ENCODE peak calls at places on chromosomes 12 and 14, in ten cellular contexts. One of them, this sample, is unnamed.

GRCh38 chr14:103879570-103880333 is 32.4 kb upstream of the PPP1R13B start:
- DNase-seq in DND-41: no peak
- DNase-seq in body of pancreas: peak; percentile 97
- DNase-seq in T-helper 17 cell: no peak
- DNase-seq in IMR-90: no peak
- DNase-seq in HepG2: peak; percentile 97
- DNase-seq in small intestine: peak; percentile 96
- DNase-seq in psoas muscle: no peak
- DNase-seq in MM.1S: no peak
- DNase-seq in ascending aorta: no peak
- DNase-seq in this sample: peak; percentile 84

GRCh38 chr14:103892247-103892646 is 36.0 kb upstream of the TDRD9 start:
- DNase-seq in DND-41: no peak
- DNase-seq in body of pancreas: no peak
- DNase-seq in T-helper 17 cell: no peak
- DNase-seq in IMR-90: no peak
- DNase-seq in HepG2: no peak
- DNase-seq in small intestine: no peak
- DNase-seq in psoas muscle: no peak
- DNase-seq in MM.1S: no peak
- DNase-seq in ascending aorta: no peak
- DNase-seq in this sample: no peak

GRCh38 chr14:59389936-59390335 is 75.2 kb downstream of the GPR135 start:
- DNase-seq in DND-41: no peak
- DNase-seq in body of pancreas: no peak
- DNase-seq in T-helper 17 cell: no peak
- DNase-seq in IMR-90: peak; percentile 25
- DNase-seq in HepG2: no peak
- DNase-seq in small intestine: no peak
- DNase-seq in psoas muscle: no peak
- DNase-seq in MM.1S: no peak
- DNase-seq in ascending aorta: no peak
- DNase-seq in this sample: no peak

GRCh38 chr12:59834659-59835474 is 239.0 kb downstream of the SLC16A7 start:
- DNase-seq in DND-41: no peak
- DNase-seq in body of pancreas: no peak
- DNase-seq in T-helper 17 cell: no peak
- DNase-seq in IMR-90: peak; percentile 47
- DNase-seq in HepG2: peak; percentile 5
- DNase-seq in small intestine: no peak
- DNase-seq in psoas muscle: no peak
- DNase-seq in MM.1S: no peak
- DNase-seq in ascending aorta: no peak
- DNase-seq in this sample: no peak

GRCh38 chr14:22168092-22168955 is 420.7 kb downstream of the DAD1 start:
- DNase-seq in DND-41: peak; percentile 38
- DNase-seq in body of pancreas: no peak
- DNase-seq in T-helper 17 cell: no peak
- DNase-seq in IMR-90: peak; percentile 63
- DNase-seq in HepG2: peak; percentile 29
- DNase-seq in small intestine: no peak
- DNase-seq in psoas muscle: no peak
- DNase-seq in MM.1S: no peak
- DNase-seq in ascending aorta: no peak
- DNase-seq in this sample: no peak

GRCh38 chr12:113208041-113208934 is 13.0 kb upstream of the TPCN1 start:
- DNase-seq in DND-41: peak; percentile 94
- DNase-seq in body of pancreas: peak; percentile 70
- DNase-seq in T-helper 17 cell: peak; percentile 37
- DNase-seq in IMR-90: peak; percentile 79
- DNase-seq in HepG2: no peak
- DNase-seq in small intestine: peak; percentile 53
- DNase-seq in psoas muscle: no peak
- DNase-seq in MM.1S: peak; percentile 87
- DNase-seq in ascending aorta: no peak
- DNase-seq in this sample: no peak

GRCh38 chr14:73935666-73936065 is 14.2 kb downstream of the FAM161B start:
- DNase-seq in DND-41: no peak
- DNase-seq in body of pancreas: no peak
- DNase-seq in T-helper 17 cell: no peak
- DNase-seq in IMR-90: no peak
- DNase-seq in HepG2: no peak
- DNase-seq in small intestine: peak; percentile 14
- DNase-seq in psoas muscle: no peak
- DNase-seq in MM.1S: no peak
- DNase-seq in ascending aorta: no peak
- DNase-seq in this sample: no peak

GRCh38 chr12:106108187-106108816 is 30.5 kb downstream of the NUAK1 start:
- DNase-seq in DND-41: no peak
- DNase-seq in body of pancreas: no peak
- DNase-seq in T-helper 17 cell: no peak
- DNase-seq in IMR-90: peak; percentile 65
- DNase-seq in HepG2: no peak
- DNase-seq in small intestine: peak; percentile 51
- DNase-seq in psoas muscle: no peak
- DNase-seq in MM.1S: no peak
- DNase-seq in ascending aorta: no peak
- DNase-seq in this sample: no peak

GRCh38 chr14:94180655-94181271 is 6.6 kb downstream of the PPP4R4 start:
- DNase-seq in DND-41: no peak
- DNase-seq in body of pancreas: no peak
- DNase-seq in T-helper 17 cell: no peak
- DNase-seq in IMR-90: peak; percentile 42
- DNase-seq in HepG2: peak; percentile 67
- DNase-seq in small intestine: peak; percentile 50
- DNase-seq in psoas muscle: no peak
- DNase-seq in MM.1S: peak; percentile 70
- DNase-seq in ascending aorta: no peak
- DNase-seq in this sample: no peak

GRCh38 chr12:53950789-53951576 is 3.7 kb upstream of the HOXC12 start:
- DNase-seq in DND-41: no peak
- DNase-seq in body of pancreas: no peak
- DNase-seq in T-helper 17 cell: no peak
- DNase-seq in IMR-90: no peak
- DNase-seq in HepG2: peak; percentile 23
- DNase-seq in small intestine: no peak
- DNase-seq in psoas muscle: peak; percentile 51
- DNase-seq in MM.1S: no peak
- DNase-seq in ascending aorta: no peak
- DNase-seq in this sample: no peak

GRCh38 chr14:71591929-71592328 is 340.3 kb upstream of the RGS6 start:
- DNase-seq in DND-41: peak; percentile 65
- DNase-seq in body of pancreas: no peak
- DNase-seq in T-helper 17 cell: no peak
- DNase-seq in IMR-90: peak; percentile 64
- DNase-seq in HepG2: no peak
- DNase-seq in small intestine: peak; percentile 32
- DNase-seq in psoas muscle: no peak
- DNase-seq in MM.1S: peak; percentile 53
- DNase-seq in ascending aorta: no peak
- DNase-seq in this sample: no peak

GRCh38 chr14:85071447-85071846 is 458.5 kb upstream of the FLRT2 start:
- DNase-seq in DND-41: no peak
- DNase-seq in body of pancreas: no peak
- DNase-seq in T-helper 17 cell: no peak
- DNase-seq in IMR-90: no peak
- DNase-seq in HepG2: no peak
- DNase-seq in small intestine: no peak
- DNase-seq in psoas muscle: no peak
- DNase-seq in MM.1S: no peak
- DNase-seq in ascending aorta: no peak
- DNase-seq in this sample: no peak

GRCh38 chr14:32074887-32075572 is 2.1 kb upstream of the ARHGAP5 start:
- DNase-seq in DND-41: no peak
- DNase-seq in body of pancreas: no peak
- DNase-seq in T-helper 17 cell: no peak
- DNase-seq in IMR-90: peak; percentile 1
- DNase-seq in HepG2: peak; percentile 23
- DNase-seq in small intestine: no peak
- DNase-seq in psoas muscle: no peak
- DNase-seq in MM.1S: no peak
- DNase-seq in ascending aorta: no peak
- DNase-seq in this sample: no peak

GRCh38 chr14:70338550-70338949 is 20.9 kb downstream of the COX16 start:
- DNase-seq in DND-41: no peak
- DNase-seq in body of pancreas: no peak
- DNase-seq in T-helper 17 cell: no peak
- DNase-seq in IMR-90: no peak
- DNase-seq in HepG2: no peak
- DNase-seq in small intestine: no peak
- DNase-seq in psoas muscle: no peak
- DNase-seq in MM.1S: no peak
- DNase-seq in ascending aorta: no peak
- DNase-seq in this sample: no peak

GRCh38 chr12:131348226-131349010 is 362.5 kb upstream of the SFSWAP start:
- DNase-seq in DND-41: no peak
- DNase-seq in body of pancreas: no peak
- DNase-seq in T-helper 17 cell: no peak
- DNase-seq in IMR-90: no peak
- DNase-seq in HepG2: no peak
- DNase-seq in small intestine: no peak
- DNase-seq in psoas muscle: no peak
- DNase-seq in MM.1S: no peak
- DNase-seq in ascending aorta: no peak
- DNase-seq in this sample: no peak

GRCh38 chr12:131351319-131352028 is 359.4 kb upstream of the SFSWAP start:
- DNase-seq in DND-41: no peak
- DNase-seq in body of pancreas: no peak
- DNase-seq in T-helper 17 cell: no peak
- DNase-seq in IMR-90: no peak
- DNase-seq in HepG2: no peak
- DNase-seq in small intestine: no peak
- DNase-seq in psoas muscle: no peak
- DNase-seq in MM.1S: no peak
- DNase-seq in ascending aorta: peak; percentile 25
- DNase-seq in this sample: no peak

GRCh38 chr12:131350943-131351318 is 360.0 kb upstream of the SFSWAP start:
- DNase-seq in DND-41: no peak
- DNase-seq in body of pancreas: no peak
- DNase-seq in T-helper 17 cell: no peak
- DNase-seq in IMR-90: no peak
- DNase-seq in HepG2: no peak
- DNase-seq in small intestine: no peak
- DNase-seq in psoas muscle: no peak
- DNase-seq in MM.1S: no peak
- DNase-seq in ascending aorta: peak; percentile 30
- DNase-seq in this sample: no peak

GRCh38 chr12:131347732-131348131 is 363.2 kb upstream of the SFSWAP start:
- DNase-seq in DND-41: no peak
- DNase-seq in body of pancreas: no peak
- DNase-seq in T-helper 17 cell: no peak
- DNase-seq in IMR-90: no peak
- DNase-seq in HepG2: no peak
- DNase-seq in small intestine: no peak
- DNase-seq in psoas muscle: no peak
- DNase-seq in MM.1S: no peak
- DNase-seq in ascending aorta: no peak
- DNase-seq in this sample: no peak

DNA sequence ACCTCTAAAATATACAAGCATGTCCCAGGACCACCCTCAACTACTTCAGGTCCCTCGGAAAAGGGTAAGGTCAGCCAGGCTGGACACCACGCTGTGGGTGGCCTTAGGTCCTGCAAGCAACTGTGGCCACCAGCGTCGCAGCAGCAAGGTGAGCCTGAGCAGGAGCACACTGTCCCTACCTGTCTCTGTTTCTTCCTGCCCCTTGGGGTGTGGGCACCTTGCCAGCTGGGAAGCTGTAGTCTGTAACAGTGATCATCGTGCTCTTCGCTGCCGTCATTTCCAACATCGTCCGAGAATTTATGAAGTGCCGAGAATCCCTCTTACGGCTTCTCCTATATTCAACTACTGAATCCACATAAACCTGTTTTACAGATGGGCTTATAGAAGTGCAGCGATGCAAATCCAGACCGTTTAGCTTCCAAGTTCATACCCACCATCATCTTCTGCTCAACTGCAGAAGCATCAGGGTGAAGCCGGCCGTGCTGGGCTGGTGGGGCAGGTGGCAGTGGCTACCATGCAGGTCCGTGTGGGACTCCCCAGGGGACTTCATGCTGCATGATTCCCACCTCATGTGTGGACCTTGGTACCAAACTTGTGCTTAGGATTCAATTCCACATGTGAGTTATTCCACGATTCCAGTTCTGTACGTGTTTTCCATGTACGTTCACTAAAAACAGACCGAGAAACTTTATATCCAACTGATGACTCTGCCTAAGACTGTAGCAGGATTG is 361.3 kb upstream of the SFSWAP start:
- DNase-seq in DND-41: no peak
- DNase-seq in body of pancreas: no peak
- DNase-seq in T-helper 17 cell: no peak
- DNase-seq in IMR-90: no peak
- DNase-seq in HepG2: no peak
- DNase-seq in small intestine: no peak
- DNase-seq in psoas muscle: no peak
- DNase-seq in MM.1S: no peak
- DNase-seq in ascending aorta: peak; percentile 28
- DNase-seq in this sample: no peak
- H3K9me3 ChIP-seq in DND-41: no peaks in the 10 kb centered on the region
- H3K9me3 ChIP-seq in body of pancreas: no peaks in the 10 kb centered on the region
- H3K9me3 ChIP-seq in T-helper 17 cell: no peaks in the 10 kb centered on the region
- H3K9me3 ChIP-seq in IMR-90: peaks cover 50% of the 10 kb centered on the region
- H3K9me3 ChIP-seq in HepG2: no peaks in the 10 kb centered on the region
- H3K9me3 ChIP-seq in small intestine: no peaks in the 10 kb centered on the region
- H3K9me3 ChIP-seq in psoas muscle: no peaks in the 10 kb centered on the region
- H3K9me3 ChIP-seq in MM.1S: no peaks in the 10 kb centered on the region
- H3K9me3 ChIP-seq in ascending aorta: no peaks in the 10 kb centered on the region
- H3K9me3 ChIP-seq in this sample: peaks cover 3% of the 10 kb centered on the region

GRCh38 chr14:89690139-89690538 is 264.4 kb downstream of the EFCAB11 start:
- DNase-seq in DND-41: no peak
- DNase-seq in body of pancreas: no peak
- DNase-seq in T-helper 17 cell: no peak
- DNase-seq in IMR-90: no peak
- DNase-seq in HepG2: no peak
- DNase-seq in small intestine: no peak
- DNase-seq in psoas muscle: no peak
- DNase-seq in MM.1S: no peak
- DNase-seq in ascending aorta: no peak
- DNase-seq in this sample: no peak
- H3K9me3 ChIP-seq in DND-41: peaks cover 2% of the 10 kb centered on the region
- H3K9me3 ChIP-seq in body of pancreas: no peaks in the 10 kb centered on the region
- H3K9me3 ChIP-seq in T-helper 17 cell: no peaks in the 10 kb centered on the region
- H3K9me3 ChIP-seq in IMR-90: no peaks in the 10 kb centered on the region
- H3K9me3 ChIP-seq in HepG2: no peaks in the 10 kb centered on the region
- H3K9me3 ChIP-seq in small intestine: no peaks in the 10 kb centered on the region
- H3K9me3 ChIP-seq in psoas muscle: no peaks in the 10 kb centered on the region
- H3K9me3 ChIP-seq in MM.1S: no peaks in the 10 kb centered on the region
- H3K9me3 ChIP-seq in ascending aorta: no peaks in the 10 kb centered on the region
- H3K9me3 ChIP-seq in this sample: no peaks in the 10 kb centered on the region

GRCh38 chr14:72625689-72626088 is 268.2 kb downstream of the DPF3 start:
- DNase-seq in DND-41: no peak
- DNase-seq in body of pancreas: no peak
- DNase-seq in T-helper 17 cell: no peak
- DNase-seq in IMR-90: no peak
- DNase-seq in HepG2: no peak
- DNase-seq in small intestine: no peak
- DNase-seq in psoas muscle: no peak
- DNase-seq in MM.1S: no peak
- DNase-seq in ascending aorta: no peak
- DNase-seq in this sample: no peak
- H3K9me3 ChIP-seq in DND-41: no peaks in the 10 kb centered on the region
- H3K9me3 ChIP-seq in body of pancreas: no peaks in the 10 kb centered on the region
- H3K9me3 ChIP-seq in T-helper 17 cell: no peaks in the 10 kb centered on the region
- H3K9me3 ChIP-seq in IMR-90: peaks cover 2% of the 10 kb centered on the region
- H3K9me3 ChIP-seq in HepG2: no peaks in the 10 kb centered on the region
- H3K9me3 ChIP-seq in small intestine: no peaks in the 10 kb centered on the region
- H3K9me3 ChIP-seq in psoas muscle: peaks cover 10% of the 10 kb centered on the region
- H3K9me3 ChIP-seq in MM.1S: no peaks in the 10 kb centered on the region
- H3K9me3 ChIP-seq in ascending aorta: no peaks in the 10 kb centered on the region
- H3K9me3 ChIP-seq in this sample: no peaks in the 10 kb centered on the region

GRCh38 chr12:34348836-34349672 is 326.8 kb downstream of the ALG10 start:
- DNase-seq in DND-41: no peak
- DNase-seq in body of pancreas: no peak
- DNase-seq in T-helper 17 cell: no peak
- DNase-seq in IMR-90: no peak
- DNase-seq in HepG2: no peak
- DNase-seq in small intestine: no peak
- DNase-seq in psoas muscle: no peak
- DNase-seq in MM.1S: no peak
- DNase-seq in ascending aorta: no peak
- DNase-seq in this sample: no peak
- H3K9me3 ChIP-seq in DND-41: peaks cover 59% of the 10 kb centered on the region
- H3K9me3 ChIP-seq in body of pancreas: no peaks in the 10 kb centered on the region
- H3K9me3 ChIP-seq in T-helper 17 cell: no peaks in the 10 kb centered on the region
- H3K9me3 ChIP-seq in IMR-90: peaks cover 18% of the 10 kb centered on the region
- H3K9me3 ChIP-seq in HepG2: no peaks in the 10 kb centered on the region
- H3K9me3 ChIP-seq in small intestine: peaks cover 12% of the 10 kb centered on the region
- H3K9me3 ChIP-seq in psoas muscle: no peaks in the 10 kb centered on the region
- H3K9me3 ChIP-seq in MM.1S: no peaks in the 10 kb centered on the region
- H3K9me3 ChIP-seq in ascending aorta: no peaks in the 10 kb centered on the region
- H3K9me3 ChIP-seq in this sample: no peaks in the 10 kb centered on the region

This sample was measured in lung.